ENCODE peak calls at places on chromosomes 5 and 9, in eight cellular contexts. E is CD8-positive, alpha-beta memory T cell; D is Panc1; T is CD4-positive, alpha-beta memory T cell; I is tibial artery; N is SK-N-SH; J is mammary epithelial cell; X is left ventricle myocardium inferior. Z is an unnamed sample.

GRCh38 chr5:159897786-159898393 is 18.4 kb upstream of the ADRA1B start:
- DNase-seq in E (no peak), D (no peak), T (no peak), I (no peak), N (no peak), J (peak), X (peak), Z (no peak)

GRCh38 chr9:19442240-19442639 is 33.4 kb downstream of the ACER2 start:
- DNase-seq in E (no peak), D (no peak), T (no peak), I (no peak), N (no peak), J (no peak), X (no peak), Z (no peak)

GRCh38 chr5:134125195-134126015 is 10.9 kb downstream of the TCF7 start:
- DNase-seq in E (no peak), D (peak), T (no peak), I (peak), N (peak), J (peak), X (peak), Z (no peak)

GRCh38 chr9:17636359-17636758 is 57.5 kb downstream of the SH3GL2 start:
- DNase-seq in E (no peak), D (no peak), T (no peak), I (no peak), N (no peak), J (no peak), X (no peak), Z (no peak)

GRCh38 chr5:626850-627249 is 14.7 kb downstream of the CEP72 start:
- DNase-seq in E (no peak), D (no peak), T (no peak), I (no peak), N (no peak), J (no peak), X (no peak), Z (no peak)

GRCh38 chr5:175082866-175083590 is 358.6 kb downstream of the MSX2 start:
- DNase-seq in E (no peak), D (no peak), T (no peak), I (no peak), N (no peak), J (no peak), X (no peak), Z (no peak)

GRCh38 chr9:133864011-133864410 is 125.9 kb upstream of the SARDH start:
- DNase-seq in E (no peak), D (no peak), T (no peak), I (no peak), N (no peak), J (no peak), X (no peak), Z (no peak)

GRCh38 chr5:56175465-56175864 is 57.7 kb downstream of the ANKRD55 start:
- DNase-seq in E (no peak), D (no peak), T (no peak), I (no peak), N (no peak), J (peak), X (no peak), Z (no peak)

GRCh38 chr5:43193171-43193951 is 1.3 kb downstream of the NIM1K start:
- DNase-seq in E (no peak), D (peak), T (peak), I (no peak), N (peak), J (peak), X (no peak), Z (no peak)

GRCh38 chr5:96070625-96071246 is 109.1 kb upstream of the ELL2 start:
- DNase-seq in E (no peak), D (no peak), T (no peak), I (no peak), N (no peak), J (no peak), X (no peak), Z (no peak)

GRCh38 chr5:33840927-33841547 is 50.8 kb downstream of the ADAMTS12 start:
- DNase-seq in E (no peak), D (no peak), T (no peak), I (no peak), N (no peak), J (no peak), X (no peak), Z (peak)

GRCh38 chr9:113261917-113262671 is 13.3 kb downstream of the CDC26 start:
- DNase-seq in E (no peak), D (no peak), T (no peak), I (no peak), N (no peak), J (peak), X (no peak), Z (no peak)

GRCh38 chr5:81724108-81724507 is 26.8 kb downstream of the SSBP2 start:
- DNase-seq in E (no peak), D (no peak), T (no peak), I (no peak), N (no peak), J (no peak), X (no peak), Z (no peak)

GRCh38 chr9:132708769-132709168 is 38.5 kb downstream of the GTF3C4 start:
- DNase-seq in E (no peak), D (no peak), T (no peak), I (no peak), N (no peak), J (no peak), X (no peak), Z (no peak)

GRCh38 chr5:148830220-148830619 is 3.8 kb downstream of the ADRB2 start:
- DNase-seq in E (no peak), D (no peak), T (no peak), I (no peak), N (no peak), J (no peak), X (peak), Z (no peak)

GRCh38 chr5:158406884-158407790 is 548.2 kb upstream of the CLINT1 start:
- DNase-seq in E (no peak), D (no peak), T (no peak), I (no peak), N (no peak), J (peak), X (no peak), Z (no peak)

GRCh38 chr9:129775443-129775842 is 22.6 kb upstream of the PTGES start:
- DNase-seq in E (no peak), D (no peak), T (no peak), I (no peak), N (peak), J (no peak), X (no peak), Z (no peak)

GRCh38 chr5:150399158-150400019 is 13.3 kb downstream of the CD74 start:
- DNase-seq in E (no peak), D (no peak), T (no peak), I (no peak), N (no peak), J (no peak), X (no peak), Z (no peak)

GRCh38 chr5:124614836-124615235 is 131.6 kb downstream of the ZNF608 start:
- DNase-seq in E (no peak), D (no peak), T (no peak), I (no peak), N (no peak), J (no peak), X (no peak), Z (no peak)

GRCh38 chr5:172185096-172185461 is 2.9 kb downstream of the STK10 start:
- DNase-seq in E (no peak), D (no peak), T (peak), I (no peak), N (no peak), J (no peak), X (no peak), Z (no peak)

GRCh38 chr9:112361602-112362001 is 18.3 kb upstream of the HSDL2 start:
- DNase-seq in E (no peak), D (no peak), T (peak), I (no peak), N (peak), J (peak), X (no peak), Z (no peak)

GRCh38 chr5:40774626-40775025 is 18.9 kb upstream of the TTC33 start:
- DNase-seq in E (no peak), D (no peak), T (no peak), I (no peak), N (no peak), J (no peak), X (no peak), Z (no peak)

DNA sequence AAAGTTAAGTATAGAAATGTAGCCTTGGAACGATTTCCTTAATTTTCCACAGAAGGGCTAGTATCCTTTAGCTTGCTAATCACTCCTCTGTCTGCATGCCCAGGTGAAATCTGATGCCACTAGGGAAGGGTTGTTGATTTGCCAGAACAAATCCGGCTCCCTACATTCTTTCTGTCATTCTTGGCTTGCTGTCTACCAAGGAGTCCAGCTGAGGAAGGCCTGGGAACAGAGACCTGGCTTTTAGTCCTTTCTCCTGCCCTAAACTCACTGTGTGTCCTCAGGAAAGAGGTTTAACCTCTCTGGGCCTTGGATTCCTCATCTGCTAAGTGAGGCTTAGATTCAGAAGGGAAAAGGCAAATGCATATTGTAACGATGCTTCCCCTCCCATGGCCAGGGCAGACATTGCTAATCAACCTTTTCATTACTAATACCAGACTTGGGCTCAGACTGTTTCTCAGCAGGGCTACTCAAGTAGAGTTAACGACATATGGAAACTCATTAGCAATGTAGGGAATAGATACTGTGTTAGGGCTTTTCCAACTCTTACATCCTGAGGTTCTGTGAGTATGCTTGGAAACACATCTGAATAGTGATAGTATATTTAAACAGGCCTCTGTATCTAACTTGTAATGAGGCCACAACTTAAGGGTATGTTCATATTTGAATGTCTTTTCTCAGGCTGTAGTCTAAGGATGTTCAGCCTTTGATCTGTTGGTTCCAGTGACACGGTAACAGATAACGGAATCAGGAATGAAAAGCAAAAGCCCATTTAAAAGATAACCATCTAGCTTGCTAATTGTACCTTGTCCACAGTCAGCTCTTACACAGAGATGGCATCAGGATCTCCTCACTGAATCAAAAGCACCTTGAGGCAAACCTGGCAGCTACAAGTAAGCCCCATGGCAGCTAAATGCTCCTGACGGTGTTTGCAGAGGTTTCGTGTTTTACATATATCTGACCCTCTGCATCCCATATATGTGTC is 4.1 kb downstream of the GALNT10 start:
- DNase-seq in E (no peak), D (no peak), T (no peak), I (no peak), N (no peak), J (peak), X (no peak), Z (no peak)
- H3K4me3 ChIP-seq in E (no peak), D (no peak), T (no peak), I (no peak), N (no peak), J (no peak), X (no peak), Z (no peak)

DNA sequence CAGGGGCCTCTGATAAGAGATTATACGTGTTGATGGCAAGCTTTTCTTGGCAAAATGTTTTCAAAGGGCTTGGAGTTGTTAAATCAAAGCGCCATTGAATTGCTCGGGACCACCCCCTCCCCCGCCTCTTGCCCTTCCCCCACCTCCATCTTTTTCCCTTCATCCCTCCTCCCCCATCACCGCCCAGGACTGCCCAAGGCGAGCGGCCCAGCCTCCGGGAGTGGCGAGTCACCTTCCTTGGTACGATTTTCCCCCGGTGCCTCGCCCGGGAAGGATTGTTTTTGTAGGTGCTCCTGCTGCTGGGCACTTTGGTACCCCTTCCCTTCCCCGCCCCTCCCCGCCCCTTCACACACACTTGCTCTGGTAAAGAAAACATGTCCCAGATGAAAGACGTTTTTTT is 61.2 kb downstream of the TMEM174 start:
- DNase-seq in E (no peak), D (no peak), T (no peak), I (no peak), N (no peak), J (no peak), X (no peak), Z (no peak)
- H3K4me3 ChIP-seq in E (no peak), D (no peak), T (no peak), I (peak), N (no peak), J (no peak), X (peak), Z (no peak)

GRCh38 chr5:74127377-74128338 is 501.7 kb downstream of the ARHGEF28 start:
- DNase-seq in E (no peak), D (no peak), T (no peak), I (no peak), N (no peak), J (peak), X (no peak), Z (no peak)
- H3K4me3 ChIP-seq in E (no peak), D (peak), T (no peak), I (no peak), N (no peak), J (no peak), X (no peak), Z (no peak)

DNA sequence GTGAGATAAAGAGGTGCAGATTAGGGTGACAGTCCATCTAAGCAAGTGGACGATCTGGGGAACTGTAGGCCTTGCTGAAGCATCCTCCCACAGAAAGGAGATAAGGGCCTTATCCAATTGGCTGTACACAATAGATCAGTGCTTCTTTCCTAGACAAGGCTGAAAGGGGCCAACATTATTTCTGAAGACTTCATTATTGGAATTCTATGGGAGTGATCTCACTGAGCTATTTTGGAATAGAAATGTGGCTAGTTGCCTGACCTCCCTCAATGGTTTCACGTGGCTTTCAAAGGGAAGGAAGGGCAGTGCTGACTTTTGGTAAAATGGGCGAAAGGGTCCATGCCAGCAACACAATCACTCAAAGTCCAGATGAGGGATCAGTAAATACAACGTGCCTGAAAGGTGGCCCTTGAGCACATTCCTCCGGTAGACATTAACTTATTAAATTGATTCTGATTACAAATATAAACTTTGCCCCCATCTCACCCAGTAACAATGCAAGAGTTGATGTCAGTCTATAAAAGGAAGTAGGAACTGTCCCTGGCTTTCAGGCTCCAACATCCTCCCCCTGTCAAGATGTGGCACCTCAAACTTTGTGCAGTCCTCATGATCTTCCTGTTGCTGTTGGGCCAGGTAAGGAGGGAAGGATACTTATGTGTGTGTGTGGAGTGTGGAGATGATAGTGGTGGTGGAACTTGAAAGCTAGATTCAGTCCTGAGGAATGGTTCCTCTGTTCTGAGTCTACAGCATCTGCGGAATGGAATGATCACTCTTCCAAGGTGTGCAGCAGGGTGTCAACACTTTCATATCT is at the start of gene LEAP2:
- DNase-seq in E (no peak), D (no peak), T (no peak), I (no peak), N (no peak), J (no peak), X (no peak), Z (no peak)
- H3K4me3 ChIP-seq in E (no peak), D (no peak), T (no peak), I (no peak), N (no peak), J (no peak), X (no peak), Z (no peak)

GRCh38 chr5:31641059-31641458 is 2.1 kb downstream of the PDZD2 start:
- DNase-seq in E (no peak), D (no peak), T (no peak), I (no peak), N (no peak), J (no peak), X (no peak), Z (no peak)

GRCh38 chr5:31638748-31639418 is at the start of gene PDZD2:
- DNase-seq in E (peak), D (peak), T (peak), I (peak), N (peak), J (peak), X (peak), Z (peak)

GRCh38 chr5:31640573-31640972 is 1.6 kb downstream of the PDZD2 start:
- DNase-seq in E (no peak), D (no peak), T (no peak), I (no peak), N (no peak), J (no peak), X (no peak), Z (no peak)

GRCh38 chr5:31639488-31640011 is 619 bp downstream of the PDZD2 start:
- DNase-seq in E (no peak), D (no peak), T (no peak), I (no peak), N (no peak), J (no peak), X (no peak), Z (no peak)

GRCh38 chr5:31640024-31640423 is 1.1 kb downstream of the PDZD2 start:
- DNase-seq in E (no peak), D (no peak), T (no peak), I (no peak), N (peak), J (no peak), X (peak), Z (no peak)
- H3K4me3 ChIP-seq in E (no peak), D (no peak), T (no peak), I (peak), N (peak), J (no peak), X (peak), Z (no peak)